ENCODE peak calls at places on chromosomes 3 and 15, in nine cellular contexts. G is NCI-H1694 treated with DMSO at 0.1 percent for 48 hours; W is thoracic aorta; U is A549; T is NCI-H748 treated with DMSO at 0.1 percent for 48 hours; J is stimulated activated CD4-positive, alpha-beta T cell treated with anti-CD3 and anti-CD28 coated beads, Interleukin-1b, Interleukin-23, amount 100 ng/mL, for 1 hour; H is stromal cell of bone marrow; V is IMR-90; Z is progenitor cell of endocrine pancreas. M is an unnamed sample.

GRCh38 chr3:188901671-188902331 is 270.0 kb upstream of the TPRG1 start:
- DNase-seq in V (peak), J (no peak), H (no peak), U (no peak), T (no peak), G (no peak), Z (no peak), W (no peak), M (peak)

GRCh38 chr3:118168175-118168574 is 866.5 kb downstream of the IGSF11 start:
- DNase-seq in Z (no peak), V (no peak), W (no peak), U (no peak), T (no peak), G (no peak), J (no peak), H (no peak), M (no peak)

GRCh38 chr3:29693863-29694262 is 413.0 kb downstream of the RBMS3 start:
- DNase-seq in V (peak), G (no peak), T (no peak), U (peak), J (no peak), H (no peak), Z (no peak), W (no peak), M (peak)

GRCh38 chr15:24862726-24863521 is 91.9 kb upstream of the SNRPN start:
- DNase-seq in T (no peak), W (no peak), G (no peak), H (no peak), J (no peak), U (no peak), V (peak), Z (no peak), M (peak)

GRCh38 chr15:59925123-59925522 is 79.0 kb upstream of the FOXB1 start:
- DNase-seq in V (no peak), T (no peak), J (no peak), H (no peak), Z (no peak), W (no peak), G (no peak), U (no peak), M (no peak)

GRCh38 chr15:71627604-71628003 is 182.8 kb upstream of the NR2E3 start:
- DNase-seq in T (no peak), Z (no peak), J (no peak), V (no peak), G (no peak), W (no peak), H (no peak), U (no peak), M (peak)

GRCh38 chr3:164897335-164897734 is 181.0 kb downstream of the SI start:
- DNase-seq in U (no peak), J (no peak), W (no peak), G (no peak), T (peak), H (no peak), V (no peak), Z (no peak), M (no peak)

GRCh38 chr3:142523921-142524566 is 54.5 kb downstream of the ATR start:
- DNase-seq in V (peak), H (no peak), U (no peak), W (no peak), J (no peak), G (no peak), Z (no peak), T (no peak), M (no peak)

GRCh38 chr3:16788440-16789057 is 96.2 kb upstream of the PLCL2 start:
- DNase-seq in U (no peak), W (no peak), H (no peak), G (no peak), Z (no peak), T (no peak), V (no peak), J (no peak), M (no peak)

GRCh38 chr15:39406485-39406884 is 174.4 kb upstream of the THBS1 start:
- DNase-seq in V (no peak), T (no peak), G (no peak), W (no peak), Z (no peak), H (no peak), U (no peak), J (no peak), M (no peak)

GRCh38 chr15:48471073-48471472 is 139.8 kb downstream of the DUT start:
- DNase-seq in W (no peak), J (no peak), H (no peak), Z (no peak), U (no peak), T (no peak), V (no peak), G (no peak), M (no peak)

GRCh38 chr3:128468285-128468790 is 1.6 kb upstream of the DNAJB8 start:
- DNase-seq in V (no peak), J (no peak), G (no peak), T (no peak), U (no peak), W (no peak), Z (no peak), H (no peak), M (no peak)

GRCh38 chr15:86942285-86942684 is 862.6 kb downstream of the AGBL1 start:
- DNase-seq in W (no peak), G (no peak), J (no peak), H (no peak), T (no peak), U (no peak), V (no peak), Z (no peak), M (no peak)

GRCh38 chr3:122987726-122988319 is 39.7 kb downstream of the SEMA5B start:
- DNase-seq in J (no peak), W (no peak), U (no peak), H (no peak), V (no peak), Z (no peak), G (no peak), T (no peak), M (no peak)

GRCh38 chr3:52313774-52314188 is 2.3 kb upstream of the DNAH1 start:
- DNase-seq in T (no peak), W (no peak), V (peak), J (no peak), H (peak), G (no peak), U (peak), Z (no peak), M (peak)

GRCh38 chr3:128726691-128727031 is 678 bp downstream of the RAB7A start:
- DNase-seq in G (no peak), W (peak), H (peak), J (peak), T (no peak), Z (no peak), V (peak), U (peak), M (peak)

GRCh38 chr3:140251678-140252077 is 316.7 kb downstream of the CLSTN2 start:
- DNase-seq in T (no peak), J (no peak), H (no peak), V (no peak), Z (no peak), G (peak), W (no peak), U (no peak), M (no peak)

GRCh38 chr3:128076783-128077624 is 24.8 kb downstream of the SEC61A1 start:
- DNase-seq in H (no peak), T (no peak), W (no peak), U (no peak), G (no peak), Z (peak), V (no peak), J (no peak), M (no peak)

GRCh38 chr15:56244237-56244810 is 645 bp upstream of the RFX7 start:
- DNase-seq in U (peak), T (peak), V (peak), W (no peak), Z (peak), G (peak), H (no peak), J (no peak), M (peak)

GRCh38 chr3:48269592-48269991 is 28.7 kb downstream of the ZNF589 start:
- DNase-seq in V (no peak), W (no peak), H (no peak), G (no peak), T (no peak), Z (no peak), J (no peak), U (no peak), M (no peak)